ENCODE peak calls at places on chromosome 14, in six cellular contexts. One of them, this sample, is unnamed.

GRCh38 chr14:90061849-90062794 is at the start of gene KCNK13:
- DNase-seq in CD8-positive, alpha-beta T cell: no peak
- DNase-seq in choroid plexus epithelial cell: no peak
- DNase-seq in GM10248: peak
- DNase-seq in endothelial cell: peak
- DNase-seq in H1: peak
- DNase-seq in this sample: no peak

GRCh38 chr14:29810064-29810463 is 117.6 kb downstream of the PRKD1 start:
- DNase-seq in GM10248: no peak
- DNase-seq in choroid plexus epithelial cell: no peak
- DNase-seq in endothelial cell: no peak
- DNase-seq in H1: no peak
- DNase-seq in CD8-positive, alpha-beta T cell: no peak
- DNase-seq in this sample: no peak

GRCh38 chr14:47822326-47822725 is 146.9 kb upstream of the MDGA2 start:
- DNase-seq in endothelial cell: no peak
- DNase-seq in CD8-positive, alpha-beta T cell: no peak
- DNase-seq in choroid plexus epithelial cell: no peak
- DNase-seq in GM10248: no peak
- DNase-seq in H1: no peak
- DNase-seq in this sample: no peak

GRCh38 chr14:33569844-33570716 is 380.8 kb downstream of the EGLN3 start:
- DNase-seq in choroid plexus epithelial cell: peak
- DNase-seq in GM10248: no peak
- DNase-seq in H1: no peak
- DNase-seq in CD8-positive, alpha-beta T cell: no peak
- DNase-seq in endothelial cell: no peak
- DNase-seq in this sample: no peak

GRCh38 chr14:66568220-66568619 is 60.3 kb downstream of the GPHN start:
- DNase-seq in CD8-positive, alpha-beta T cell: no peak
- DNase-seq in endothelial cell: no peak
- DNase-seq in H1: no peak
- DNase-seq in GM10248: no peak
- DNase-seq in choroid plexus epithelial cell: peak
- DNase-seq in this sample: peak

GRCh38 chr14:103296987-103297386 is 37.0 kb upstream of the EIF5 start:
- DNase-seq in H1: no peak
- DNase-seq in choroid plexus epithelial cell: no peak
- DNase-seq in endothelial cell: no peak
- DNase-seq in GM10248: no peak
- DNase-seq in CD8-positive, alpha-beta T cell: no peak
- DNase-seq in this sample: no peak

GRCh38 chr14:56608682-56609081 is 29.1 kb downstream of the TMEM260 start:
- DNase-seq in choroid plexus epithelial cell: peak
- DNase-seq in H1: no peak
- DNase-seq in GM10248: no peak
- DNase-seq in endothelial cell: no peak
- DNase-seq in CD8-positive, alpha-beta T cell: no peak
- DNase-seq in this sample: no peak

GRCh38 chr14:93286212-93286890 is 46.5 kb downstream of the BTBD7 start:
- DNase-seq in endothelial cell: no peak
- DNase-seq in choroid plexus epithelial cell: peak
- DNase-seq in H1: no peak
- DNase-seq in CD8-positive, alpha-beta T cell: no peak
- DNase-seq in GM10248: no peak
- DNase-seq in this sample: no peak

GRCh38 chr14:26775765-26776577 is 178.1 kb upstream of the NOVA1 start:
- DNase-seq in choroid plexus epithelial cell: peak
- DNase-seq in endothelial cell: no peak
- DNase-seq in H1: no peak
- DNase-seq in GM10248: no peak
- DNase-seq in CD8-positive, alpha-beta T cell: no peak
- DNase-seq in this sample: peak

GRCh38 chr14:76919811-76920571 is 93.8 kb downstream of the LRRC74A start:
- DNase-seq in GM10248: no peak
- DNase-seq in CD8-positive, alpha-beta T cell: no peak
- DNase-seq in choroid plexus epithelial cell: peak
- DNase-seq in H1: no peak
- DNase-seq in endothelial cell: no peak
- DNase-seq in this sample: peak

GRCh38 chr14:37153005-37153404 is 19.4 kb downstream of the SLC25A21 start:
- DNase-seq in choroid plexus epithelial cell: no peak
- DNase-seq in CD8-positive, alpha-beta T cell: no peak
- DNase-seq in GM10248: no peak
- DNase-seq in H1: no peak
- DNase-seq in endothelial cell: no peak
- DNase-seq in this sample: no peak

GRCh38 chr14:61064210-61064609 is 83.2 kb downstream of the SLC38A6 start:
- DNase-seq in CD8-positive, alpha-beta T cell: no peak
- DNase-seq in GM10248: no peak
- DNase-seq in H1: no peak
- DNase-seq in endothelial cell: no peak
- DNase-seq in choroid plexus epithelial cell: no peak
- DNase-seq in this sample: no peak
- TF ChIP-seq CTCF in CD8-positive, alpha-beta T cell: no peak
- TF ChIP-seq CTCF in GM10248: no peak
- TF ChIP-seq CTCF in H1: no peak
- TF ChIP-seq CTCF in endothelial cell: no peak
- TF ChIP-seq CTCF in choroid plexus epithelial cell: peak
- TF ChIP-seq CTCF in this sample: no peak

GRCh38 chr14:104686624-104687517 is 2.5 kb upstream of the INF2 start:
- DNase-seq in endothelial cell: no peak
- DNase-seq in GM10248: no peak
- DNase-seq in CD8-positive, alpha-beta T cell: no peak
- DNase-seq in choroid plexus epithelial cell: no peak
- DNase-seq in H1: no peak
- DNase-seq in this sample: no peak
- TF ChIP-seq CTCF in endothelial cell: no peak
- TF ChIP-seq CTCF in GM10248: no peak
- TF ChIP-seq CTCF in CD8-positive, alpha-beta T cell: no peak
- TF ChIP-seq CTCF in choroid plexus epithelial cell: no peak
- TF ChIP-seq CTCF in H1: no peak
- TF ChIP-seq CTCF in this sample: no peak

DNA sequence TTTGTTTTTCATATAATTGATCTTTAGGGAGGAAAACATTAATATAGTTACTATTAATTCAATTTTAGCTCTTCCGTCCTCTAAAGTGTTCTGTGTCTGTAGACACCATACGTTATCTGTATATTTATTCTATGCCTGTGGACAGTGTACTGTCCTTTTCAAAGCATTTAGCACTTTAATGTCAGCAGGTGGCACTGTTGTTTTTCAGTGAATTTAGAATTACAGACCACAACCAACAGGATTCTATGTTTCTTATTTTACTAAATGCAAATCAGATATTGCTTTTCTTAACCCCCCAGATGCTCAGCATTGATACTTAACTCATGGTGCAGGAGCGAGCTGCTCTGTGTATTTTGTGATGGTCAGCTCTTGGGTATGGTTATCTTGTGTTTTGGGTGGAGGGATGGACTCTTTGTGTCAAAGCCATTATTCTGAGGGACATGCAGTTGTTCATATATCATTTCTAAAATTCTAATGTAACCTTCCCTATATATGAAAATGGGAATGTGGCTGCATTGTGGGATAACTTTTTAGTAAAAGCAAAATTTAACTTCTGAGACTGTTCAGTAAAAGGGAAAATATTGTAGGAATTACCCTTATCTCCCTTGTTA is 65.2 kb downstream of the PAPOLA start:
- DNase-seq in endothelial cell: no peak
- DNase-seq in CD8-positive, alpha-beta T cell: no peak
- DNase-seq in GM10248: peak
- DNase-seq in H1: no peak
- DNase-seq in choroid plexus epithelial cell: peak
- DNase-seq in this sample: peak
- TF ChIP-seq CTCF in endothelial cell: peak
- TF ChIP-seq CTCF in CD8-positive, alpha-beta T cell: peak
- TF ChIP-seq CTCF in GM10248: peak
- TF ChIP-seq CTCF in H1: peak
- TF ChIP-seq CTCF in choroid plexus epithelial cell: peak
- TF ChIP-seq CTCF in this sample: peak

GRCh38 chr14:69260246-69260978 is 454 bp downstream of the GALNT16 start:
- DNase-seq in GM10248: peak
- DNase-seq in H1: peak
- DNase-seq in endothelial cell: peak
- DNase-seq in CD8-positive, alpha-beta T cell: no peak
- DNase-seq in choroid plexus epithelial cell: peak
- DNase-seq in this sample: no peak

GRCh38 chr14:69259176-69259530 is 805 bp upstream of the GALNT16 start:
- DNase-seq in CD8-positive, alpha-beta T cell: no peak
- DNase-seq in choroid plexus epithelial cell: no peak
- DNase-seq in endothelial cell: no peak
- DNase-seq in GM10248: no peak
- DNase-seq in H1: no peak
- DNase-seq in this sample: no peak

GRCh38 chr14:69261761-69262331 is 1.9 kb downstream of the GALNT16 start:
- DNase-seq in endothelial cell: peak
- DNase-seq in GM10248: no peak
- DNase-seq in choroid plexus epithelial cell: no peak
- DNase-seq in CD8-positive, alpha-beta T cell: no peak
- DNase-seq in H1: peak
- DNase-seq in this sample: no peak

GRCh38 chr14:69260979-69261605 is 1.1 kb downstream of the GALNT16 start:
- DNase-seq in CD8-positive, alpha-beta T cell: no peak
- DNase-seq in choroid plexus epithelial cell: no peak
- DNase-seq in endothelial cell: peak
- DNase-seq in GM10248: peak
- DNase-seq in H1: peak
- DNase-seq in this sample: no peak

DNA sequence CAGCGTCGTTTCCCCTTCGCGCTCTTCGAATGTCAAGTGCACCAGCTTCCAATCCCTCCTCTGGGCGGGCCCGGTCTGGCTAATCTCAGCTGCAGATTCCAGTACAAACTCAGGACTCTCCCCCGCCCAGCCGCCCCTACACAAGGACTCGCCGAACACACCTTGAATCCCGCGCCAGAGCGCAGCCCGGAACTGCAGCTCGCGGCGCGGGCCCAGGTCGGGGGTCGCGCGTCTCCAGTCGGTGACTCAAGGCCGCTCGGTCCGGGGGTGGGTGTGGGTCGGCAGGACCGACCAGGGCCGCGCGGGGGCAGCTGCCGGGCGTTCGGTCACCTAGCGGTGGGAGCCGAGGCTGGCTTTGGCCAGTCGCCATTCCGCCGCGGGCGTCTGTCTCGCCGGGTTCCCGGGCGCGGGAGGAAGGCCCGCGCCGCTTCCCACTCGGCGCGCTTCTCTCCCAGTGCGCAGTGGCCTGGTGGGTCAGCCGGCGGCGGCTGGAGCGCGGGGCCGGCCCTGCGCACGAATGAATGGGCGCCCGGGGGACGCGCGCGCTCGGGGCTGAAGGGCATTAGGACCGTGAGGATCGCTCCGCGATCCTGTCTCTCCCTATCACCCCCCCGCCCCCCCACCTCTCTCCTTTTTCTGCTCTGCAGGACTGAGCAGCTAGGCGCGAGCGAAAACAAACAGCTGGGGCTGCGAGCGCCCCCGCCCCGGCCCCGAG is at the start of gene GALNT16:
- DNase-seq in H1: peak
- DNase-seq in CD8-positive, alpha-beta T cell: no peak
- DNase-seq in GM10248: peak
- DNase-seq in endothelial cell: peak
- DNase-seq in choroid plexus epithelial cell: peak
- DNase-seq in this sample: no peak
- TF ChIP-seq CTCF in H1: peak
- TF ChIP-seq CTCF in CD8-positive, alpha-beta T cell: no peak
- TF ChIP-seq CTCF in GM10248: no peak
- TF ChIP-seq CTCF in endothelial cell: no peak
- TF ChIP-seq CTCF in choroid plexus epithelial cell: no peak
- TF ChIP-seq CTCF in this sample: no peak

GRCh38 chr14:68809524-68809923 is 16.7 kb upstream of the ZFP36L1 start:
- DNase-seq in H1: peak
- DNase-seq in GM10248: no peak
- DNase-seq in endothelial cell: no peak
- DNase-seq in CD8-positive, alpha-beta T cell: no peak
- DNase-seq in choroid plexus epithelial cell: no peak
- DNase-seq in this sample: no peak

GRCh38 chr14:68810173-68811153 is 17.6 kb upstream of the ZFP36L1 start:
- DNase-seq in endothelial cell: no peak
- DNase-seq in choroid plexus epithelial cell: no peak
- DNase-seq in GM10248: no peak
- DNase-seq in CD8-positive, alpha-beta T cell: no peak
- DNase-seq in H1: no peak
- DNase-seq in this sample: no peak

GRCh38 chr14:68808696-68809095 is 15.8 kb upstream of the ZFP36L1 start:
- DNase-seq in H1: peak
- DNase-seq in choroid plexus epithelial cell: no peak
- DNase-seq in endothelial cell: no peak
- DNase-seq in CD8-positive, alpha-beta T cell: no peak
- DNase-seq in GM10248: peak
- DNase-seq in this sample: no peak

GRCh38 chr14:68813318-68813838 is 20.5 kb upstream of the ZFP36L1 start:
- DNase-seq in CD8-positive, alpha-beta T cell: no peak
- DNase-seq in GM10248: peak
- DNase-seq in endothelial cell: no peak
- DNase-seq in choroid plexus epithelial cell: no peak
- DNase-seq in H1: no peak
- DNase-seq in this sample: no peak

GRCh38 chr14:68811161-68811560 is 18.3 kb upstream of the ZFP36L1 start:
- DNase-seq in H1: no peak
- DNase-seq in CD8-positive, alpha-beta T cell: no peak
- DNase-seq in GM10248: no peak
- DNase-seq in endothelial cell: no peak
- DNase-seq in choroid plexus epithelial cell: no peak
- DNase-seq in this sample: no peak
- TF ChIP-seq CTCF in H1: no peak
- TF ChIP-seq CTCF in CD8-positive, alpha-beta T cell: no peak
- TF ChIP-seq CTCF in GM10248: no peak
- TF ChIP-seq CTCF in endothelial cell: no peak
- TF ChIP-seq CTCF in choroid plexus epithelial cell: no peak
- TF ChIP-seq CTCF in this sample: no peak

DNA sequence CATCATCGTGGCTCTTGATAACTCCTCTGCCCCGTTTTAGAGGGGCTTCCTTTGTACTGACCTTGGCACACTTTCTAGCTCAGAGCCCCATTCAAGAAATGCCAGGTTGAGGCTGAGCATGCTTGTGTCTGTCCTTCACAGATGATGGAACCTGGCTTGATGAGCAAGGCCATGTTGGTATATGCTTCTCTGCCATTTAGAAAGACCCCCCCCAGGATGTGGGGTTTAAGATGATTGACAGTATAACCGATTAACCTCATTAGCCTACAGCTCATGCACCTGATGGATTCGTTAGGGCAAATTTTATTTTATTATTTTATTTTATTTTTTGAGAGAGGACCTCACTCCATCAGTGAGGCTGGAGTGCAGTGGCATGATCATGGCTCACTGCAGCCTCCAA is 21.0 kb downstream of the BATF start:
- DNase-seq in H1: no peak
- DNase-seq in CD8-positive, alpha-beta T cell: no peak
- DNase-seq in endothelial cell: no peak
- DNase-seq in GM10248: no peak
- DNase-seq in choroid plexus epithelial cell: no peak
- DNase-seq in this sample: no peak
- TF ChIP-seq CTCF in H1: no peak
- TF ChIP-seq CTCF in CD8-positive, alpha-beta T cell: no peak
- TF ChIP-seq CTCF in endothelial cell: no peak
- TF ChIP-seq CTCF in GM10248: no peak
- TF ChIP-seq CTCF in choroid plexus epithelial cell: no peak
- TF ChIP-seq CTCF in this sample: no peak

GRCh38 chr14:101737414-101738367 is 23.8 kb upstream of the PPP2R5C start:
- DNase-seq in endothelial cell: no peak
- DNase-seq in choroid plexus epithelial cell: no peak
- DNase-seq in H1: no peak
- DNase-seq in GM10248: no peak
- DNase-seq in CD8-positive, alpha-beta T cell: no peak
- DNase-seq in this sample: no peak
- TF ChIP-seq CTCF in endothelial cell: no peak
- TF ChIP-seq CTCF in choroid plexus epithelial cell: peak
- TF ChIP-seq CTCF in H1: no peak
- TF ChIP-seq CTCF in GM10248: no peak
- TF ChIP-seq CTCF in CD8-positive, alpha-beta T cell: peak
- TF ChIP-seq CTCF in this sample: no peak

GRCh38 chr14:39102265-39102968 is 618 bp downstream of the SEC23A start:
- DNase-seq in H1: no peak
- DNase-seq in CD8-positive, alpha-beta T cell: peak
- DNase-seq in choroid plexus epithelial cell: peak
- DNase-seq in endothelial cell: no peak
- DNase-seq in GM10248: no peak
- DNase-seq in this sample: peak
- TF ChIP-seq CTCF in H1: no peak
- TF ChIP-seq CTCF in CD8-positive, alpha-beta T cell: no peak
- TF ChIP-seq CTCF in choroid plexus epithelial cell: no peak
- TF ChIP-seq CTCF in endothelial cell: no peak
- TF ChIP-seq CTCF in GM10248: no peak
- TF ChIP-seq CTCF in this sample: no peak

This sample was measured in fibroblast of mammary gland.